ENCODE peak calls at places on chromosomes 2 and 18, in four cellular contexts. C is GM12865, A is A673, G is pancreas. V is an unnamed sample.
A peak's percentile ranks its signal among the peaks of the same experiment; 100 is the strongest.

GRCh38 chr2:153387203-153387602 is 91.4 kb downstream of the RPRM start:
- DNase-seq in C (no peak), A (no peak), G (no peak), V (no peak)

GRCh38 chr2:235005023-235005422 is 53.2 kb downstream of the SH3BP4 start:
- DNase-seq in C (no peak), A (no peak), G (no peak), V (no peak)

GRCh38 chr2:29314816-29315571 is 199.8 kb downstream of the CLIP4 start:
- DNase-seq in C (peak; percentile 83), A (peak; percentile 86), G (no peak), V (no peak)

GRCh38 chr2:121382744-121383143 is 97.7 kb upstream of the TFCP2L1 start:
- DNase-seq in C (peak; percentile 17), A (peak; percentile 20), G (no peak), V (no peak)

GRCh38 chr18:74495581-74496507 is at the start of gene CNDP2:
- DNase-seq in C (peak; percentile 99), A (peak; percentile 98), G (peak; percentile 100), V (peak; percentile 94)

GRCh38 chr2:118942012-118942411 is at the start of gene MARCO:
- DNase-seq in C (no peak), A (no peak), G (no peak), V (no peak)

GRCh38 chr18:7958081-7958896 is 391.2 kb downstream of the PTPRM start:
- DNase-seq in C (peak; percentile 21), A (no peak), G (no peak), V (no peak)

GRCh38 chr2:159396796-159397195 is 110.3 kb upstream of the WDSUB1 start:
- DNase-seq in C (no peak), A (no peak), G (no peak), V (no peak)

GRCh38 chr2:106562232-106562631 is 75.1 kb downstream of the CD8B2 start:
- DNase-seq in C (no peak), A (no peak), G (no peak), V (no peak)

GRCh38 chr2:669323-669722 is 7.9 kb downstream of the TMEM18 start:
- DNase-seq in C (no peak), A (no peak), G (no peak), V (peak; percentile 8)

GRCh38 chr2:855177-855576 is 95.5 kb upstream of the SNTG2 start:
- DNase-seq in C (no peak), A (peak; percentile 88), G (no peak), V (no peak)

GRCh38 chr2:198973181-198973580 is 484.6 kb downstream of the SATB2 start:
- DNase-seq in C (peak; percentile 8), A (no peak), G (no peak), V (no peak)

GRCh38 chr2:212337036-212337435 is 201.6 kb downstream of the ERBB4 start:
- DNase-seq in C (no peak), A (no peak), G (no peak), V (no peak)

GRCh38 chr2:1546023-1546591 is 132.8 kb downstream of the TPO start:
- DNase-seq in C (peak; percentile 16), A (peak; percentile 68), G (no peak), V (no peak)

GRCh38 chr2:65204461-65205230 is 23.0 kb upstream of the ACTR2 start:
- DNase-seq in C (peak; percentile 28), A (no peak), G (no peak), V (no peak)

GRCh38 chr2:29462293-29462692 is 347.1 kb downstream of the CLIP4 start:
- DNase-seq in C (no peak), A (no peak), G (no peak), V (peak; percentile 33)

GRCh38 chr2:72738096-72738495 is 87.7 kb downstream of the EXOC6B start:
- DNase-seq in C (no peak), A (no peak), G (no peak), V (no peak)

GRCh38 chr18:6543330-6543908 is 128.7 kb upstream of the L3MBTL4 start:
- DNase-seq in C (peak; percentile 12), A (peak; percentile 7), G (no peak), V (no peak)

GRCh38 chr2:15826273-15826717 is 114.1 kb upstream of the MYCN start:
- DNase-seq in C (no peak), A (no peak), G (no peak), V (no peak)

GRCh38 chr2:3154694-3155093 is 222.9 kb downstream of the EIPR1 start:
- DNase-seq in C (peak; percentile 29), A (no peak), G (no peak), V (no peak)

GRCh38 chr2:162297925-162298552 is 20.4 kb downstream of the IFIH1 start:
- DNase-seq in C (peak; percentile 77), A (peak; percentile 77), G (peak; percentile 53), V (peak; percentile 26)

GRCh38 chr18:27685807-27686412 is 491.0 kb downstream of the CDH2 start:
- DNase-seq in C (peak; percentile 26), A (peak; percentile 57), G (no peak), V (no peak)

GRCh38 chr18:8849696-8850095 is 144.3 kb downstream of the MTCL1 start:
- DNase-seq in C (no peak), A (no peak), G (no peak), V (no peak)

GRCh38 chr2:84257871-84258270 is 201.2 kb downstream of the SUCLG1 start:
- DNase-seq in C (no peak), A (no peak), G (no peak), V (no peak)

GRCh38 chr2:131092409-131093065 is 723 bp downstream of the FAM168B start:
- DNase-seq in C (no peak), A (no peak), G (no peak), V (no peak)

GRCh38 chr2:235776531-235776930 is 282.7 kb downstream of the AGAP1 start:
- DNase-seq in C (no peak), A (no peak), G (peak; percentile 7), V (no peak)

GRCh38 chr2:102032368-102033027 is 40.7 kb downstream of the IL1R2 start:
- DNase-seq in C (no peak), A (no peak), G (no peak), V (no peak)

GRCh38 chr2:234564719-234565118 is 67.8 kb upstream of the ARL4C start:
- DNase-seq in C (no peak), A (peak; percentile 83), G (no peak), V (no peak)

GRCh38 chr2:233638836-233639235 is 2.6 kb downstream of the UGT1A10 start:
- DNase-seq in C (peak; percentile 24), A (no peak), G (no peak), V (no peak)

GRCh38 chr2:98457045-98457696 is 12.5 kb downstream of the INPP4A start:
- DNase-seq in C (no peak), A (no peak), G (no peak), V (peak; percentile 48)

GRCh38 chr2:195612515-195613495 is 44.2 kb upstream of the SLC39A10 start:
- DNase-seq in C (no peak), A (no peak), G (no peak), V (peak; percentile 74)

GRCh38 chr2:241415196-241415595 is 59.1 kb downstream of the FARP2 start:
- DNase-seq in C (no peak), A (no peak), G (no peak), V (no peak)

GRCh38 chr2:241421330-241421729 is 65.2 kb downstream of the FARP2 start:
- DNase-seq in C (no peak), A (no peak), G (no peak), V (no peak)

GRCh38 chr2:241413929-241414580 is 58.0 kb downstream of the FARP2 start:
- DNase-seq in C (no peak), A (no peak), G (no peak), V (no peak)

GRCh38 chr2:241422350-241422749 is 66.3 kb downstream of the FARP2 start:
- DNase-seq in C (no peak), A (no peak), G (no peak), V (no peak)

GRCh38 chr2:241417626-241418025 is 61.5 kb downstream of the FARP2 start:
- DNase-seq in C (no peak), A (no peak), G (no peak), V (no peak)
- H3K4me3 ChIP-seq in C (no peak overlapping the region), A (no peak overlapping the region), G (no peak overlapping the region), V (no peak overlapping the region)

GRCh38 chr2:73920577-73921545 is 5.8 kb upstream of the DGUOK start:
- DNase-seq in C (peak; percentile 42), A (peak; percentile 50), G (no peak), V (no peak)
- TF ChIP-seq CTCF in C (peak; percentile 32), A (peak; percentile 21), G (no peak), V (peak; percentile 41)

DNA sequence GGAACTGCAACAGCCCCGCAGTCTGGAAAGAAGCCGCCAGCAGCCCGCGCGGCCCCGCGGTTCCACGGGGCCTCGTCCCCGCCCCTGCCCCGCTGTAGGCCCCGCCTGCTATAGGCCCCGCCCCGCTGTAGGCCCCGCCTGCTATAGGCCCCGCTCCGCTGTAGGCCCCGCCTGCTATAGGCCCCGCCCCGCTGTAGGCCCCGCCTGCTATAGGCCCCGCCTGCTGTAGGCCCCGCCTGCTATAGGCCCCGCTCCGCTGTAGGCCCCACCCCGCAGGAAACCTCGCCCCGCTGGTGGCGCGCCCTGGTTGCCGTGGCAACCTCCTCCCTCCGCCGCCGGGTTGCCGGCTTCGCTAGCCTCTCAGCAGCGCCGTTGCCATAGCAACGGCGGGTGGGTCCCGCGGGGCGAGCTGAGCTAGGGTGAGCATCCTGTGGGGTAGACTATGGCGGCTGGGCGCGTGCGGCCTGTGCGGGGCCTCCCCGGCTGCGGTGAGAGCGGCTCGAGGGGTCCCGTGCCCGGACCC is 12.2 kb upstream of the KIF1A start:
- DNase-seq in C (peak; percentile 94), A (peak; percentile 98), G (peak; percentile 90), V (peak; percentile 58)
- H3K4me3 ChIP-seq in C (no peak overlapping the region), A (peak overlapping the region; percentile 1), G (peak overlapping the region; percentile 16), V (peak overlapping the region; percentile 36)

DNA sequence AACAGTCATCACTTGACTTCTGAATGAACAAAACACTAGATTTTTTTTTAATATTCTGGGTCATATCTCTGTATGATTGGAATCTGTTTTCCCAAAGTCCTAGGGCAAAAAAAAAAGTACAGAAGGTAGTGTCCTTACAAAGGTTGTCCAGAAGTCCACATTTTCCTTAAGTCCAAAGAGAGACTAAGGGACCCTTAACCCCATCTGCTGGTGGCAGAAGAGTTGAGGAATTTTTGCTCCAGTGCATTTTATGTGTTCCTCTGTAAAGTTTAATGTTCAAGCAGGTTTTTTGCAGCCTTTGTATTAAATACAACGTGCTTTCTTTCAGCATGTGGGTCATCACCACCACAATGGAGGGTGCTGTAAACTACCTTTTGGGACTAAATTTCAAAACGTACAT is 215.9 kb downstream of the SP3 start:
- DNase-seq in C (no peak), A (no peak), G (no peak), V (no peak)
- TF ChIP-seq CTCF in C (no peak), A (peak; percentile 12), G (no peak), V (peak; percentile 55)